ENCODE peak calls at places on chromosomes 16 and 17, in seven cellular contexts. E is IMR-90; C is tibial nerve; V is CD4-positive, alpha-beta T cell; N is cardiac muscle cell; D is adrenal gland; K is hepatocyte. R is an unnamed sample. For H3K27me3, the result is how much of the 10 kb centered on the place peaks cover.

GRCh38 chr17:44917456-44917855 is 2.2 kb upstream of the GFAP start:
- DNase-seq in N (no peak), E (no peak), K (no peak), C (no peak), D (no peak), V (no peak), R (no peak)

GRCh38 chr17:67212716-67213417 is 32.1 kb downstream of the HELZ start:
- DNase-seq in K (no peak), C (no peak), N (no peak), D (no peak), E (peak), V (no peak), R (no peak)

GRCh38 chr17:75591722-75592302 is 4.2 kb downstream of the MYO15B start:
- DNase-seq in E (no peak), C (no peak), D (no peak), K (no peak), N (no peak), V (no peak), R (no peak)

GRCh38 chr17:31548709-31549108 is 157.2 kb downstream of the RAB11FIP4 start:
- DNase-seq in K (no peak), V (no peak), E (no peak), N (no peak), D (no peak), C (no peak), R (no peak)

GRCh38 chr17:59026176-59026939 is 80.3 kb downstream of the TRIM37 start:
- DNase-seq in C (peak), E (no peak), D (no peak), N (no peak), V (no peak), K (no peak), R (no peak)

GRCh38 chr17:76373481-76373825 is 11.0 kb upstream of the SPHK1 start:
- DNase-seq in V (no peak), C (no peak), K (no peak), D (no peak), E (no peak), N (peak), R (no peak)

GRCh38 chr16:50371936-50372595 is 3.3 kb upstream of the BRD7 start:
- DNase-seq in V (no peak), E (no peak), D (peak), C (no peak), N (peak), K (peak), R (no peak)

GRCh38 chr17:5237541-5238016 is 2.9 kb upstream of the SCIMP start:
- DNase-seq in N (peak), C (peak), D (peak), K (peak), E (peak), V (peak), R (peak)

GRCh38 chr17:6430769-6431168 is 4.2 kb downstream of the AIPL1 start:
- DNase-seq in N (no peak), K (no peak), C (no peak), V (no peak), E (no peak), D (no peak), R (no peak)

GRCh38 chr17:76452102-76452645 is 778 bp downstream of the UBE2O start:
- DNase-seq in D (no peak), N (no peak), C (no peak), E (no peak), K (no peak), V (no peak), R (no peak)

GRCh38 chr16:84314373-84314772 is 19.7 kb downstream of the WFDC1 start:
- DNase-seq in C (no peak), E (no peak), D (no peak), K (no peak), N (no peak), V (no peak), R (no peak)

GRCh38 chr17:76272541-76273434 is 7.6 kb downstream of the UBALD2 start:
- DNase-seq in K (no peak), N (no peak), E (no peak), V (no peak), C (no peak), D (no peak), R (no peak)

GRCh38 chr17:47618416-47618815 is 31.3 kb upstream of the KPNB1 start:
- DNase-seq in N (no peak), C (no peak), K (peak), D (no peak), V (no peak), E (peak), R (no peak)

GRCh38 chr17:42405963-42406495 is 17.0 kb downstream of the CAVIN1 start:
- DNase-seq in E (peak), C (peak), K (peak), D (peak), N (peak), V (peak), R (peak)

GRCh38 chr17:50787106-50787505 is 19.8 kb upstream of the ANKRD40CL start:
- DNase-seq in N (no peak), K (no peak), D (no peak), V (no peak), C (no peak), E (no peak), R (no peak)

GRCh38 chr16:776824-777223 is 11.4 kb downstream of the RPUSD1 start:
- DNase-seq in C (no peak), V (no peak), D (no peak), E (no peak), K (no peak), N (no peak), R (no peak)

GRCh38 chr17:56203430-56203829 is 50.2 kb downstream of the ANKFN1 start:
- DNase-seq in D (no peak), C (no peak), V (no peak), N (no peak), K (no peak), E (no peak), R (no peak)

GRCh38 chr17:69150333-69150732 is 8.6 kb upstream of the ABCA6 start:
- DNase-seq in N (no peak), E (no peak), V (no peak), K (no peak), D (no peak), C (no peak), R (no peak)

GRCh38 chr16:50697881-50698767 is 4.7 kb downstream of the NOD2 start:
- DNase-seq in K (no peak), E (peak), C (no peak), D (peak), N (no peak), V (no peak), R (no peak)

GRCh38 chr17:80649672-80650338 is 105.2 kb downstream of the RPTOR start:
- DNase-seq in C (peak), D (peak), V (peak), N (peak), K (peak), E (peak), R (peak)

GRCh38 chr16:11432856-11433395 is 87.7 kb downstream of the RMI2 start:
- DNase-seq in E (no peak), C (no peak), N (no peak), V (no peak), K (no peak), D (no peak), R (no peak)

GRCh38 chr17:17694229-17695081 is 13.2 kb downstream of the RAI1 start:
- DNase-seq in V (peak), C (peak), D (peak), E (peak), K (peak), N (peak), R (peak)

GRCh38 chr17:2705263-2705662 is 6.3 kb downstream of the CLUH start:
- DNase-seq in N (no peak), C (no peak), V (no peak), K (peak), D (peak), E (peak), R (no peak)

GRCh38 chr16:79810449-79811189 is 210.1 kb upstream of the MAF start:
- DNase-seq in E (no peak), V (no peak), C (no peak), K (no peak), D (no peak), N (no peak), R (no peak)

GRCh38 chr17:17877548-17878358 is 41.0 kb upstream of the SREBF1 start:
- DNase-seq in K (peak), N (peak), D (peak), E (peak), C (peak), V (no peak), R (peak)

GRCh38 chr17:39740357-39741111 is 2.8 kb downstream of the GRB7 start:
- DNase-seq in C (no peak), D (no peak), N (no peak), V (no peak), E (peak), K (peak), R (no peak)

GRCh38 chr17:27633312-27634025 is 2.5 kb downstream of the LGALS9 start:
- DNase-seq in K (no peak), V (no peak), E (peak), C (no peak), N (no peak), D (peak), R (no peak)

GRCh38 chr17:65537343-65537844 is 24.1 kb downstream of the AXIN2 start:
- DNase-seq in K (no peak), N (no peak), V (no peak), C (no peak), E (no peak), D (no peak), R (no peak)

GRCh38 chr17:68491381-68491849 is 20.8 kb upstream of the PRKAR1A start:
- DNase-seq in C (no peak), N (peak), E (no peak), K (no peak), D (no peak), V (no peak), R (no peak)

GRCh38 chr17:44708401-44709263 is at the start of gene DBF4B:
- DNase-seq in K (peak), E (peak), V (peak), C (peak), N (peak), D (peak), R (peak)

GRCh38 chr16:84663433-84664101 is 15.3 kb downstream of the KLHL36 start:
- DNase-seq in V (no peak), E (no peak), N (no peak), K (no peak), D (no peak), C (no peak), R (no peak)

GRCh38 chr16:81486555-81487061 is 42.0 kb downstream of the CMIP start:
- DNase-seq in D (peak), K (no peak), C (peak), V (no peak), E (peak), N (no peak), R (peak)

GRCh38 chr17:9850151-9850550 is 24.4 kb downstream of the GLP2R start:
- DNase-seq in N (no peak), C (no peak), D (no peak), V (no peak), K (no peak), E (no peak), R (no peak)

GRCh38 chr16:9155876-9156275 is 64.4 kb downstream of the HAPSTR1 start:
- DNase-seq in K (no peak), V (no peak), D (no peak), C (no peak), N (no peak), E (no peak), R (no peak)

GRCh38 chr16:9160551-9160911 is 69.1 kb downstream of the HAPSTR1 start:
- DNase-seq in C (no peak), V (no peak), E (no peak), N (no peak), D (no peak), K (no peak), R (no peak)

GRCh38 chr16:9165601-9166220 is 74.3 kb downstream of the HAPSTR1 start:
- DNase-seq in C (no peak), V (no peak), D (no peak), E (no peak), K (no peak), N (no peak), R (no peak)

GRCh38 chr16:9154576-9155410 is 63.3 kb downstream of the HAPSTR1 start:
- DNase-seq in K (no peak), V (no peak), C (no peak), D (no peak), N (no peak), E (peak), R (no peak)

GRCh38 chr16:9159839-9160550 is 68.6 kb downstream of the HAPSTR1 start:
- DNase-seq in E (peak), D (peak), N (peak), V (no peak), K (peak), C (peak), R (no peak)
- TF ChIP-seq CTCF in E (peak), D (peak), N (peak), V (no peak), K (peak), C (peak), R (peak)

DNA sequence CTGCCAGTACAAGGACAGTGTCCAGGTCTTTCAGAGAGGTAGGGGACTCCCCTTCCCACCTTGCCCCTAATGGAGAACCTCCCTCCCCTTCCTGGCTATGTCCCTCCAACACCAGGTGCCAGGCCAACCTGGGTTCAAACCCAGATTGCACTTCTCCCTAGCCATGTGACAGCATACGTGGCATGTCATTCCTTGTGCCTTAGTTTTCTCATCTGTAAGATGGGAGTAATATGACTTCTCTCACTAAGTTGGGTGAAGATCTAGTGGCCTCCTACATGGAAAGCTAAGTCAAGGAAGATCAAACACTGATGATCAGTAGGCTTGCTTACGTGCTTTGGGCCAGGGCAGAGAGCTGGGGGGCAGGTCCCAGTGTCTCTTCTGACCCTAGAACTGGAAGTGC is 8.8 kb downstream of the FCSK start:
- DNase-seq in V (no peak), D (no peak), K (no peak), E (no peak), N (no peak), C (no peak), R (no peak)
- H3K27me3 ChIP-seq in V (under half), D (under half), K (under half), E (under half), N (under half), C (under half), R (under half)

DNA sequence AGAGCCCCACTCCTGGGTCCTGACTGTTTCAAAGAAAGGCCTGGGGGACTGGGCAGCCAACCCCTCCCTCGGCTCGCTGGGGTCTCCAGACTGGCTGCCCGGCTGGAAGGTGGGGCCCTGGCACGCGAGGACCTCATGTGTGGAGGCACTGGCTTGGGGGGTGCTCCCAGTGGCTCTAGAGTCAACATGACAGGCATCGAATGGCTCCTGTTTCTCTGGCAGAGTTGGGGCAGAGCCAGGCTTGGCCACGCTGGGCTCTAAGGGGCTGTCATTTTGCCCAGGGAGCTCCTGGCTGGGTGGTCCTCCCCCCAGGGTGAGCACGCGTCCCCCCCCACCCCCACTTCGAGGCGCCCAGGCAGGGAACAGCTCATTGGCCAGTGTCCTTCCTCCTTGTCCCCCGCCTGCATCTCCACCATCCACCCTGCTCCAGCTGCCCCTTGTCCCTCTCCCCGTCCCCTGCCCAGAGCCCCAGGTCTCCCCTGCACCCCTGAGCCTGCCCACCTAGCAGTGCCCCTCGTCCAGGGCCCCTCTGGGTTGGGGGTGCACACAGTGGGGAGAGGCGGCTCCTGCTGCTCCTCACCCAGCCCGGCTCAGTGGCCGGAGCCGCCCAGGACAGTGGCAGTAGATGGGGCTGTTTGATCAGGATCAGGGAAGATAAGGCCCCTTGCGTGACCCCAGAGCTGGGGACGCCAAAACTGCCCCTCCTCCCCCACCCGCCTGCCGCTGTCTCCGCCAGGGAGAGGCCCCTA is 2.7 kb downstream of the GCGR start:
- DNase-seq in K (no peak), N (no peak), D (no peak), C (no peak), E (no peak), V (no peak), R (no peak)
- TF ChIP-seq CTCF in K (no peak), N (no peak), D (no peak), C (no peak), E (no peak), V (no peak), R (no peak)

GRCh38 chr17:33202796-33203195 is 90.3 kb downstream of the ASIC2 start:
- DNase-seq in V (no peak), E (no peak), C (no peak), K (no peak), D (no peak), N (no peak), R (peak)

GRCh38 chr17:33201255-33201654 is 91.8 kb downstream of the ASIC2 start:
- DNase-seq in V (no peak), N (no peak), E (no peak), D (no peak), C (no peak), K (no peak), R (peak)

GRCh38 chr17:33202011-33202410 is 91.1 kb downstream of the ASIC2 start:
- DNase-seq in C (no peak), N (no peak), D (no peak), E (no peak), K (no peak), V (no peak), R (peak)

GRCh38 chr17:33200116-33200515 is 93.0 kb downstream of the ASIC2 start:
- DNase-seq in E (peak), C (no peak), K (peak), D (no peak), V (no peak), N (no peak), R (no peak)

DNA sequence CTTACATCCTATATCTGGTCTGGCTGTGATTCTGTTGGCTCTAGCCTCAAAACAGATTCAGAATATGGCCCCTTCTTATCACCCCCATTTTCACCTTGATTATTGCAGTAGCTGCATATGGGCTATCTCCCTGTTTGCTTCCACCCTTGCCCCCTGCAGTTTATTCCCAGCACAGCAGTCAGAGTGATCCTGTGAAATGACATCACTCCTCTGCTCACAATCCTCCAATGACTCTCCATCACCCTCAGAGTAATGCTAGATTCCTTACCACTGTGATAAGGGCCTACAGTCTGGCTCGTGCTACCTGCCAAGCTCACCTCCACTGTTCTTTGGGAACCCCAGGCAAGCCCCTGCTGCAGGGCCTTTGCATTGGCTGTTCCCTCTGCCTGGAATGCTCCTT is 92.5 kb downstream of the ASIC2 start:
- DNase-seq in K (no peak), C (no peak), N (no peak), V (no peak), E (peak), D (no peak), R (no peak)
- H3K27me3 ChIP-seq in K (under half), C (under half), N (under half), V (under half), E (under half), D (under half), R (under half)

GRCh38 chr17:38333635-38334295 is 10.0 kb downstream of the GPR179 start:
- DNase-seq in C (no peak), V (peak), D (no peak), E (no peak), N (peak), K (peak), R (no peak)
- TF ChIP-seq CTCF in C (peak), V (no peak), D (no peak), E (peak), N (peak), K (peak), R (no peak)

GRCh38 chr16:88407042-88407420 is 24.3 kb downstream of the ZNF469 start:
- DNase-seq in C (no peak), K (no peak), D (no peak), V (no peak), E (no peak), N (no peak), R (no peak)
- H3K27me3 ChIP-seq in C (under half), K (under half), D (under half), V (under half), E (under half), N (under half), R (under half)

GRCh38 chr17:13003454-13003851 is 14.4 kb downstream of the ELAC2 start:
- DNase-seq in D (no peak), N (no peak), K (no peak), E (no peak), C (no peak), V (no peak), R (no peak)
- TF ChIP-seq CTCF in D (no peak), N (no peak), K (no peak), E (no peak), C (peak), V (no peak), R (no peak)

GRCh38 chr16:88970095-88970494 is 6.9 kb downstream of the CBFA2T3 start:
- DNase-seq in D (no peak), K (no peak), V (no peak), C (no peak), N (no peak), E (no peak), R (no peak)
- H3K27me3 ChIP-seq in D (under half), K (under half), V (under half), C (under half), N (under half), E (half or more), R (under half)

R was measured in right atrium auricular region.